ENCODE peak calls at places on chromosome 20, in six cellular contexts. S is KBM-7, K is GM23338, A is T-cell, W is RWPE1, U is endodermal cell. X is an unnamed sample.

GRCh38 chr20:62984666-62985065 is 22.1 kb downstream of the BHLHE23 start:
- DNase-seq in S (no peak), K (no peak), A (no peak), W (no peak), U (no peak), X (no peak)

GRCh38 chr20:36065427-36065998 is 89.0 kb upstream of the EPB41L1 start:
- DNase-seq in S (no peak), K (no peak), A (no peak), W (no peak), U (no peak), X (no peak)

GRCh38 chr20:23090147-23090546 is 4.0 kb upstream of the CD93 start:
- DNase-seq in S (no peak), K (peak; percentile 37), A (no peak), W (no peak), U (peak; percentile 79), X (no peak)

GRCh38 chr20:36315545-36316351 is 9.6 kb downstream of the DLGAP4 start:
- DNase-seq in S (no peak), K (no peak), A (no peak), W (no peak), U (peak; percentile 45), X (no peak)

GRCh38 chr20:16821211-16822089 is 73.3 kb downstream of the OTOR start:
- DNase-seq in S (peak; percentile 47), K (peak; percentile 79), A (no peak), W (peak; percentile 39), U (peak; percentile 77), X (no peak)

GRCh38 chr20:3315110-3315509 is 76.1 kb upstream of the SLC4A11 start:
- DNase-seq in S (no peak), K (no peak), A (no peak), W (no peak), U (no peak), X (no peak)

GRCh38 chr20:45358282-45359068 is 4.5 kb upstream of the SYS1 start:
- DNase-seq in S (peak; percentile 46), K (no peak), A (no peak), W (no peak), U (peak; percentile 45), X (no peak)

GRCh38 chr20:24027229-24027628 is 38.6 kb upstream of the GGTLC1 start:
- DNase-seq in S (peak; percentile 26), K (no peak), A (peak; percentile 55), W (no peak), U (no peak), X (peak; percentile 68)

GRCh38 chr20:24762791-24763350 is 186.2 kb upstream of the CST7 start:
- DNase-seq in S (no peak), K (no peak), A (no peak), W (no peak), U (peak; percentile 21), X (no peak)

GRCh38 chr20:3887870-3888614 is 1.1 kb upstream of the PANK2 start:
- DNase-seq in S (no peak), K (peak; percentile 19), A (no peak), W (no peak), U (no peak), X (no peak)

GRCh38 chr20:10370091-10370887 is 63.7 kb downstream of the MKKS start:
- DNase-seq in S (no peak), K (no peak), A (no peak), W (no peak), U (no peak), X (no peak)

GRCh38 chr20:58568441-58568931 is 53.3 kb upstream of the APCDD1L start:
- DNase-seq in S (no peak), K (no peak), A (no peak), W (no peak), U (no peak), X (no peak)

GRCh38 chr20:37095108-37095608 is 639 bp downstream of the RBL1 start:
- DNase-seq in S (no peak), K (no peak), A (no peak), W (peak; percentile 46), U (no peak), X (peak; percentile 22)

GRCh38 chr20:46406986-46407670 is 713 bp upstream of the ELMO2 start:
- DNase-seq in S (no peak), K (peak; percentile 28), A (peak; percentile 56), W (peak; percentile 42), U (peak; percentile 64), X (peak; percentile 76)

GRCh38 chr20:38032585-38033329 is 499 bp downstream of the TTI1 start:
- DNase-seq in S (peak; percentile 7), K (peak; percentile 56), A (no peak), W (peak; percentile 25), U (no peak), X (peak; percentile 36)

GRCh38 chr20:57608516-57608915 is 11.7 kb downstream of the ZBP1 start:
- DNase-seq in S (no peak), K (no peak), A (no peak), W (no peak), U (no peak), X (no peak)

GRCh38 chr20:52230406-52230805 is 38.8 kb upstream of the ZFP64 start:
- DNase-seq in S (no peak), K (no peak), A (no peak), W (no peak), U (no peak), X (no peak)

GRCh38 chr20:37189617-37190016 is 10.3 kb upstream of the MROH8 start:
- DNase-seq in S (no peak), K (no peak), A (no peak), W (no peak), U (no peak), X (no peak)

GRCh38 chr20:57671662-57672061 is 38.2 kb downstream of the PMEPA1 start:
- DNase-seq in S (no peak), K (no peak), A (no peak), W (peak; percentile 53), U (no peak), X (no peak)

GRCh38 chr20:1045860-1046418 is 43.8 kb upstream of the RSPO4 start:
- DNase-seq in S (no peak), K (no peak), A (no peak), W (no peak), U (no peak), X (no peak)

GRCh38 chr20:62735331-62735821 is 26.7 kb downstream of the NTSR1 start:
- DNase-seq in S (no peak), K (no peak), A (no peak), W (peak; percentile 47), U (no peak), X (no peak)

GRCh38 chr20:48983423-48984400 is 62.2 kb downstream of the ARFGEF2 start:
- DNase-seq in S (no peak), K (no peak), A (no peak), W (peak; percentile 97), U (no peak), X (no peak)

GRCh38 chr20:10752206-10752605 is 78.4 kb upstream of the JAG1 start:
- DNase-seq in S (no peak), K (no peak), A (no peak), W (no peak), U (no peak), X (no peak)

GRCh38 chr20:10179574-10180298 is 38.9 kb upstream of the SNAP25 start:
- DNase-seq in S (peak; percentile 1), K (peak; percentile 78), A (no peak), W (no peak), U (peak; percentile 72), X (no peak)

GRCh38 chr20:13183005-13183404 is 38.1 kb upstream of the ISM1 start:
- DNase-seq in S (no peak), K (no peak), A (no peak), W (no peak), U (no peak), X (peak; percentile 20)

GRCh38 chr20:40279390-40279789 is 409.6 kb downstream of the MAFB start:
- DNase-seq in S (peak; percentile 44), K (no peak), A (no peak), W (peak; percentile 90), U (peak; percentile 58), X (no peak)

GRCh38 chr20:35339007-35339406 is 46.8 kb upstream of the FAM83C start:
- DNase-seq in S (no peak), K (no peak), A (no peak), W (peak; percentile 67), U (no peak), X (no peak)

GRCh38 chr20:14838663-14839650 is 501.5 kb upstream of the FLRT3 start:
- DNase-seq in S (no peak), K (no peak), A (no peak), W (no peak), U (no peak), X (no peak)

GRCh38 chr20:35263609-35264223 is 14.2 kb downstream of the MMP24OS start:
- DNase-seq in S (no peak), K (no peak), A (no peak), W (no peak), U (no peak), X (no peak)

X was measured in T-helper 1 cell.